ENCODE peak calls at places on chromosomes 1 and 21, in eight cellular contexts. I is IMR-90, U is suprapubic skin, T is heart left ventricle, Z is ovary, N is GM23248, L is body of pancreas, V is RWPE2. S is an unnamed sample. For H3K4me1, the result is how much of the 10 kb centered on the place peaks cover.

GRCh38 chr1:174692313-174692712 is 244.5 kb downstream of the GPR52 start:
- DNase-seq in L (no peak), U (no peak), Z (no peak), N (peak), V (no peak), T (no peak), I (peak), S (no peak)

GRCh38 chr1:6473974-6474814 is 8.2 kb upstream of the TNFRSF25 start:
- DNase-seq in Z (no peak), I (no peak), U (no peak), T (no peak), N (no peak), V (no peak), L (no peak), S (peak)

GRCh38 chr21:45030637-45031218 is 43.7 kb upstream of the ADARB1 start:
- DNase-seq in I (no peak), L (no peak), N (peak), Z (no peak), T (peak), U (no peak), V (no peak), S (no peak)

GRCh38 chr1:214006845-214007244 is 19.1 kb downstream of the PROX1 start:
- DNase-seq in Z (no peak), U (no peak), V (no peak), T (no peak), I (no peak), L (no peak), N (no peak), S (no peak)

GRCh38 chr1:113904292-113904673 is 316 bp downstream of the AP4B1 start:
- DNase-seq in Z (no peak), L (no peak), T (no peak), I (no peak), N (no peak), U (no peak), V (no peak), S (no peak)

GRCh38 chr1:184385863-184386262 is 966 bp upstream of the C1orf21 start:
- DNase-seq in T (no peak), L (no peak), V (no peak), Z (no peak), N (no peak), U (no peak), I (no peak), S (no peak)

GRCh38 chr1:172254521-172255222 is 165.8 kb upstream of the C1orf105 start:
- DNase-seq in I (peak), T (no peak), L (no peak), N (peak), Z (no peak), U (no peak), V (no peak), S (no peak)

GRCh38 chr21:42460391-42461184 is 35.4 kb downstream of the RSPH1 start:
- DNase-seq in I (no peak), U (peak), L (peak), T (no peak), V (no peak), Z (no peak), N (no peak), S (peak)

GRCh38 chr1:212700597-212700891 is 904 bp upstream of the BATF3 start:
- DNase-seq in N (peak), L (no peak), Z (no peak), V (no peak), U (no peak), T (no peak), I (no peak), S (no peak)

GRCh38 chr1:241679961-241680360 is 27.9 kb downstream of the WDR64 start:
- DNase-seq in I (no peak), T (no peak), L (no peak), N (no peak), Z (no peak), V (no peak), U (no peak), S (no peak)

GRCh38 chr1:248791010-248791409 is 34.7 kb downstream of the SH3BP5L start:
- DNase-seq in V (no peak), T (no peak), L (no peak), I (no peak), N (no peak), Z (no peak), U (no peak), S (no peak)

GRCh38 chr1:212600980-212601379 is 7.6 kb upstream of the ATF3 start:
- DNase-seq in T (no peak), Z (no peak), I (no peak), N (peak), L (no peak), V (no peak), U (no peak), S (no peak)

GRCh38 chr1:243354511-243355153 is 98.8 kb downstream of the SDCCAG8 start:
- DNase-seq in V (no peak), T (no peak), L (no peak), N (peak), U (no peak), Z (no peak), I (peak), S (no peak)

GRCh38 chr1:54971317-54971791 is 9.1 kb upstream of the TMEM61 start:
- DNase-seq in I (peak), V (no peak), U (no peak), Z (no peak), L (peak), N (peak), T (no peak), S (no peak)

GRCh38 chr1:78401148-78401547 is 89.6 kb upstream of the PTGFR start:
- DNase-seq in N (no peak), T (no peak), U (no peak), Z (no peak), I (peak), V (no peak), L (no peak), S (no peak)

GRCh38 chr1:228334226-228334935 is 72.3 kb downstream of the TRIM11 start:
- DNase-seq in I (no peak), U (no peak), Z (peak), N (no peak), T (peak), L (no peak), V (no peak), S (peak)

GRCh38 chr1:219432191-219432606 is 180.7 kb downstream of the ZC3H11B start:
- DNase-seq in N (no peak), Z (no peak), V (no peak), U (no peak), I (no peak), L (peak), T (no peak), S (no peak)

GRCh38 chr1:45876000-45876399 is 72.6 kb downstream of the MAST2 start:
- DNase-seq in V (no peak), L (no peak), U (no peak), T (no peak), I (no peak), Z (no peak), N (peak), S (no peak)

GRCh38 chr1:172154571-172154970 is 265.9 kb upstream of the C1orf105 start:
- DNase-seq in V (no peak), I (peak), N (peak), U (no peak), T (no peak), Z (no peak), L (no peak), S (no peak)

GRCh38 chr1:48498096-48498791 is 26.2 kb upstream of the SPATA6 start:
- DNase-seq in L (peak), U (peak), V (no peak), I (peak), T (peak), Z (peak), N (peak), S (peak)

GRCh38 chr1:21334214-21335087 is 44.2 kb upstream of the ECE1 start:
- DNase-seq in I (peak), U (no peak), V (no peak), Z (peak), T (peak), N (peak), L (peak), S (peak)
- H3K4me1 ChIP-seq in I (half or more), U (half or more), V (under half), Z (half or more), T (half or more), N (under half), L (half or more), S (half or more)

GRCh38 chr1:36511804-36512798 is 29.4 kb upstream of the CSF3R start:
- DNase-seq in N (peak), V (no peak), T (no peak), L (no peak), I (no peak), Z (no peak), U (no peak), S (no peak)
- H3K4me1 ChIP-seq in N (under half), V (under half), T (under half), L (under half), I (under half), Z (under half), U (under half), S (under half)

DNA sequence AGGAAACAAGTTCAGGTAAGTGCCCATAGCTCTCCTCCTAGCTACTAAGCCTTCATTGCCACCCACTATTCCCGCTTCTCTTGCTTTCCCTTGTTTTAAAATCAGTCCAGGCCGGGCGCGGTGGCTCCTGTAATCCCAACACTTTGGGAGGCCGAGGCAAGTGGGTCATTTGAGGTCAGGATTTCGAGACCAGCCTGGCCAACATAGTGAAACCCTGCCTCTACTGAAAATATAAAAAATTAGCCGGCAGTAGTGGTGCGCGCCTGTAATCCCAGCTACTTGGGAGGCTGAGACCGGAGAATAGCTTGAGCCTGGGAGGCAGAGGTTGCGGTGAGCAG is 4.4 kb upstream of the CTTNBP2NL start:
- DNase-seq in L (no peak), Z (no peak), N (no peak), T (no peak), V (no peak), I (no peak), U (no peak), S (peak)
- H3K4me1 ChIP-seq in L (under half), Z (under half), N (under half), T (half or more), V (under half), I (under half), U (half or more), S (under half)

GRCh38 chr1:29181413-29182225 is at the start of gene SRSF4:
- DNase-seq in L (peak), I (peak), T (peak), Z (peak), V (peak), U (peak), N (peak), S (peak)

GRCh38 chr1:29180497-29181412 is 945 bp downstream of the SRSF4 start:
- DNase-seq in N (no peak), U (no peak), L (no peak), Z (no peak), V (no peak), T (no peak), I (no peak), S (no peak)

GRCh38 chr1:29176567-29176966 is 5.1 kb downstream of the SRSF4 start:
- DNase-seq in T (no peak), U (no peak), Z (no peak), N (peak), V (no peak), L (no peak), I (no peak), S (no peak)

GRCh38 chr1:29179641-29180184 is 2.0 kb downstream of the SRSF4 start:
- DNase-seq in L (no peak), V (no peak), Z (no peak), N (peak), T (no peak), I (no peak), U (no peak), S (no peak)

DNA sequence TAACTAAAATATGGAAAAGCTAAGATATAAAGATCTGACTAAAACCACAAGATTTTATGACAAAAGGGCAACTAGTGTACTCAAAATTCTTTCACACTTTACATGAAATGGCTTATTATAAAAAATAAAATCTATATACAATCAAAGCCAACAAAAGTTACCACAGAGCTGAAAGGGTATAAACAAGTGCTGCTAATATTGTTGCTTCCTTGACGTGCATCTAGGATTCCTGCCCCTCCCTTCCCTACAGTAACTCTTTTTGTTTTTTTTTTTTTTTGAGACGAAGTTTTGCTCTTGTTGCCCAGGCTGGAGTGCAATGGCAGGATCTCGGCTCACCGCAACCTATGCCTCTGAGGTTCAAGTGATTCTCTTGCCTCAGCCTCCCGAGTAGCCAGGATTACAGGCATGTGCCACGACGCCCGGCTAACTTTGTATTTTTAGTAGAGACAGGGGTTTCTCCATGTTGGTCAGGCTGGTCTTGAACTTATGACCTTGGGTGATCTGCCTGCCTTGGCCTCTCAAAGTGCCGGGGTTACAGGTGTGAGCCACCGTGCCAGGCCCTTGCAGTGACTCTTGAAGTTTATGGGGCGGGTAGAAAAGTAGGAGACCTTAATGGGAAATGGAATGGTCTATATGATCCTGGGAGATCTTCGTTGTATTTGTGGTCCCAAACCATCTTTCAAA is 4.5 kb downstream of the SRSF4 start:
- DNase-seq in I (no peak), U (no peak), Z (no peak), N (peak), T (no peak), V (no peak), L (no peak), S (no peak)
- H3K4me1 ChIP-seq in I (under half), U (half or more), Z (under half), N (under half), T (half or more), V (under half), L (under half), S (under half)

DNA sequence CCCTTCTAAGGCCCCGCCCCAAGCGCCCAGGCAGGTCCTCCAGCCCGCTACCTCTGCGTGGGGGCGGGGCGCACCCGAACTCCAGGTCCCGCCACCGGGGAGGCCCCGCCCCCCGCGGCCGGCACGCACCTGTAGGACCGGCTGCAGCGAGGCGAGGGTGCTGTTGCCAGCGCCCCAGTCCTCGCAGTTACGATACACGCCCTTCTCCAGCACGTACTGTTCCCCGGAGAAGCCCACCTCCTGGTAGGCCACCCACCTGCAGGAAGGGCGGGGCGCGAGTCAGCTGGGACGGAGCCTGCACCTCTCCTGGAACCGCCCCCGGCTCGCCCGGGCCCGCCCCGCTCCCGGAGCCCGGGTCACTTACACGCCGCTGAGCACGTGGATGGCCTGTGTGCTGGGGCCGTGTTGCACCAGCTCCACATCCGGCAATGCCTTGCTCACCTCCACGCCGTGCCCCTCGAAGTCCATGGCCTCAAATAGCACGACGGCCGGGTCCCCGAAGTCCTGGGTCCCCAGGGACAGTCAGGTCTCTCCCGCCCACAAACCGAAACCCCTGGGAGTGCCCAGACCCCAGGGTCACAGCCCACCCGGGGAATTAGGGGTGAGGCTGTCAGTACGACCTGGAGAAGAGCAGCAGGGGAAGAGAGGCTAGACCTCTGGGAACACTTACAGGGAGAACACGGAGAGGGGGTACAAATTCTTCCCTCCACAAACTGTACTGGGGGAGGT is 17.3 kb downstream of the CRYBG2 start:
- DNase-seq in T (peak), U (peak), N (peak), Z (peak), I (no peak), V (peak), L (peak), S (peak)
- H3K4me1 ChIP-seq in T (under half), U (under half), N (under half), Z (under half), I (under half), V (under half), L (under half), S (under half)

DNA sequence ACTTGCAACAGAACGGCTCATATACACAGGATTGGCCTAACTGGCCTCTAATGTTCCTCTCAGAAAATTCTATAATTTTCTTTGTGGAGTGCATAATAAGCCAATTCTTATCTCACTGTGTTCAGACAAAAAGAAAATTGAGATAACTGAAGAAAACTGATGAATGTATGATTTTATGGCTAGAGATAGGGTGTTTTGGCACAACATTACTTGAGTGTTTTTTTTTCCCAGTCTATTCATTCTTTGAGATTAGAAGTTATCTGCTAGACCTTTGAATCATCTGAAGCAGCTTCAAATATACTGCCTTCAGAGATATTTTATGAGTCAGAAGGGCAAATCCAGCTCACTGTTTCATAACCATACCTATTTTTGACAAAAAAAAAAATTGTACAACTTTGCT is 85.6 kb downstream of the VAV3 start:
- DNase-seq in L (no peak), V (no peak), Z (no peak), U (no peak), I (no peak), N (peak), T (no peak), S (no peak)
- H3K4me1 ChIP-seq in L (under half), V (under half), Z (under half), U (under half), I (under half), N (under half), T (under half), S (under half)

GRCh38 chr1:226687476-226687875 is 51.6 kb downstream of the ITPKB start:
- DNase-seq in I (no peak), V (no peak), U (no peak), L (peak), N (no peak), Z (no peak), T (no peak), S (no peak)
- H3K4me1 ChIP-seq in I (under half), V (under half), U (half or more), L (under half), N (under half), Z (under half), T (half or more), S (under half)